ENCODE peak calls at places on chromosomes 1 and 21, in four cellular contexts. L, W, H and I are unnamed samples.

GRCh38 chr1:218620956-218621355 is 275.8 kb downstream of the TGFB2 start:
- DNase-seq in L (peak), W (no peak), H (no peak), I (no peak)

GRCh38 chr1:89980605-89981004 is 14.3 kb upstream of the ZNF326 start:
- DNase-seq in L (no peak), W (no peak), H (no peak), I (no peak)

GRCh38 chr1:41611932-41612450 is 127.5 kb upstream of the EDN2 start:
- DNase-seq in L (no peak), W (no peak), H (no peak), I (no peak)

GRCh38 chr1:56033321-56034037 is 545.9 kb downstream of the PLPP3 start:
- DNase-seq in L (no peak), W (no peak), H (no peak), I (no peak)

GRCh38 chr1:21935393-21935804 is 1.7 kb downstream of the HSPG2 start:
- DNase-seq in L (peak), W (no peak), H (no peak), I (peak)

GRCh38 chr1:22315315-22316078 is 136.2 kb upstream of the ZBTB40 start:
- DNase-seq in L (no peak), W (no peak), H (no peak), I (no peak)

GRCh38 chr1:231354330-231355020 is 16.4 kb downstream of the SPRTN start:
- DNase-seq in L (peak), W (no peak), H (no peak), I (peak)

GRCh38 chr1:53644496-53644895 is 94.5 kb downstream of the GLIS1 start:
- DNase-seq in L (no peak), W (no peak), H (no peak), I (no peak)

GRCh38 chr1:205532996-205533728 is 28.7 kb downstream of the CDK18 start:
- DNase-seq in L (no peak), W (no peak), H (no peak), I (no peak)

GRCh38 chr21:35399002-35399401 is 349.9 kb upstream of the RUNX1 start:
- DNase-seq in L (no peak), W (no peak), H (no peak), I (no peak)

GRCh38 chr1:232519186-232519585 is 110.7 kb downstream of the SIPA1L2 start:
- DNase-seq in L (no peak), W (peak), H (no peak), I (no peak)

GRCh38 chr1:1136547-1137230 is 20.8 kb upstream of the C1orf159 start:
- DNase-seq in L (no peak), W (no peak), H (peak), I (no peak)

GRCh38 chr1:1135339-1136111 is 19.6 kb upstream of the C1orf159 start:
- DNase-seq in L (no peak), W (peak), H (no peak), I (no peak)

GRCh38 chr1:1134300-1134961 is 18.5 kb upstream of the C1orf159 start:
- DNase-seq in L (no peak), W (no peak), H (no peak), I (no peak)

GRCh38 chr1:1132042-1132927 is 16.4 kb upstream of the C1orf159 start:
- DNase-seq in L (no peak), W (no peak), H (no peak), I (no peak)

GRCh38 chr1:1132928-1133750 is 17.2 kb upstream of the C1orf159 start:
- DNase-seq in L (peak), W (no peak), H (no peak), I (no peak)
- H3K23ac ChIP-seq in L (no peak), W (no peak), H (no peak), I (no peak)

GRCh38 chr1:2083666-2084065 is 33.5 kb downstream of the PRKCZ start:
- DNase-seq in L (no peak), W (no peak), H (no peak), I (no peak)
- H3K23ac ChIP-seq in L (no peak), W (no peak), H (no peak), I (no peak)

GRCh38 chr1:8343464-8344001 is 25.6 kb downstream of the SLC45A1 start:
- DNase-seq in L (peak), W (no peak), H (no peak), I (peak)
- H3K23ac ChIP-seq in L (peak), W (no peak), H (no peak), I (no peak)

DNA sequence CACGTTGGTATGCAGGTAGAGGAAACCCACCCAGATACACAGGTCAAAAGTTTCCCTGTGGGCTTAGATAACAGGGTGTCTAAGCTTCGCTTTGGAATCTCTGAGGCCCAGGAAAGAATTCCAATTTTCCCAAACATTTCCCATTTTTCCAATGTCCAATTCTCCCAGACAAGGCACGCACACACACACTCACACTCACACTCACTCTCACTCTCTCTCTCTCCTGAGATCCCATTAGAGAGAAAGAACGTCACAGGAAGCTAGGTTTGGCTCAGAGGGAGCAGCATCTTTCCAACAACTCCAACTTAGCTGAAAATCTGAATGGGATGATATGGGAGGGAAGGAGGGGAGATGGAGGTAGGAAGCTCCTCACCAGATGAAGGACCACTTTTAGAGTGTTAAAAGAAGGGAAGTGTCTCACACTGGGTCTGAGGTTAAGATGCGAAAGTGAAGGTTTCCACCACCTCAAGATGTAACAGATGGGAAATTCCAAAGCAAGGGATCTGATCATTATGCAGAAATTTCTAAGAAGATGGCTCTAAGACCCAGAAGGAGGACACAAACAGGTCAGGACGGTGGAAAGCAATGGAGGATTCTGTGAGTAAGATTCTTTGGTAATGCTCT is 63.5 kb downstream of the GNG12 start:
- DNase-seq in L (no peak), W (no peak), H (no peak), I (no peak)
- H3K23ac ChIP-seq in L (no peak), W (no peak), H (no peak), I (no peak)

GRCh38 chr1:29133861-29134694 is 10.4 kb upstream of the TMEM200B start:
- DNase-seq in L (no peak), W (no peak), H (peak), I (no peak)

GRCh38 chr1:29136463-29136915 is 12.8 kb upstream of the TMEM200B start:
- DNase-seq in L (peak), W (peak), H (no peak), I (no peak)

GRCh38 chr1:29128739-29129138 is 5.0 kb upstream of the TMEM200B start:
- DNase-seq in L (no peak), W (no peak), H (no peak), I (no peak)

GRCh38 chr1:29129916-29130315 is 6.2 kb upstream of the TMEM200B start:
- DNase-seq in L (no peak), W (peak), H (no peak), I (no peak)

GRCh38 chr1:29134695-29135028 is 11.0 kb upstream of the TMEM200B start:
- DNase-seq in L (no peak), W (no peak), H (no peak), I (no peak)
- H3K23ac ChIP-seq in L (no peak), W (no peak), H (no peak), I (no peak)

GRCh38 chr1:228264100-228264816 is 56.4 kb downstream of the OBSCN start:
- DNase-seq in L (no peak), W (no peak), H (peak), I (no peak)
- H3K23ac ChIP-seq in L (no peak), W (no peak), H (no peak), I (no peak)